ENCODE peak calls at places on chromosomes 1 and 21, in ten cellular contexts. One of them, this sample, is unnamed.

GRCh38 chr1:244954358-244954757 is 90.0 kb upstream of the HNRNPU start:
- ATAC-seq in naive thymus-derived CD8-positive, alpha-beta T cell: no peak
- ATAC-seq in sciatic nerve: no peak
- ATAC-seq in lower lobe of right lung: no peak
- ATAC-seq in pancreas: no peak
- ATAC-seq in Right ventricle myocardium inferior: peak; percentile 79
- ATAC-seq in RWPE2: no peak
- ATAC-seq in body of pancreas: no peak
- ATAC-seq in naive thymus-derived CD4-positive, alpha-beta T cell: no peak
- ATAC-seq in left lobe of liver: no peak
- ATAC-seq in this sample: no peak

GRCh38 chr1:201917362-201918033 is 28.8 kb downstream of the SHISA4 start:
- ATAC-seq in pancreas: peak; percentile 62
- ATAC-seq in Right ventricle myocardium inferior: peak; percentile 84
- ATAC-seq in body of pancreas: peak; percentile 49
- ATAC-seq in lower lobe of right lung: peak; percentile 24
- ATAC-seq in sciatic nerve: peak; percentile 83
- ATAC-seq in RWPE2: peak; percentile 63
- ATAC-seq in left lobe of liver: no peak
- ATAC-seq in naive thymus-derived CD4-positive, alpha-beta T cell: no peak
- ATAC-seq in naive thymus-derived CD8-positive, alpha-beta T cell: no peak
- ATAC-seq in this sample: peak; percentile 22

GRCh38 chr1:2561898-2562895 is 6.0 kb downstream of the TNFRSF14 start:
- ATAC-seq in naive thymus-derived CD4-positive, alpha-beta T cell: peak; percentile 60
- ATAC-seq in left lobe of liver: peak; percentile 33
- ATAC-seq in Right ventricle myocardium inferior: no peak
- ATAC-seq in body of pancreas: no peak
- ATAC-seq in sciatic nerve: no peak
- ATAC-seq in RWPE2: no peak
- ATAC-seq in naive thymus-derived CD8-positive, alpha-beta T cell: peak; percentile 61
- ATAC-seq in lower lobe of right lung: peak; percentile 18
- ATAC-seq in pancreas: no peak
- ATAC-seq in this sample: no peak

GRCh38 chr1:154193821-154194220 is 1.9 kb upstream of the TPM3 start:
- ATAC-seq in naive thymus-derived CD4-positive, alpha-beta T cell: no peak
- ATAC-seq in body of pancreas: peak; percentile 78
- ATAC-seq in Right ventricle myocardium inferior: no peak
- ATAC-seq in pancreas: peak; percentile 85
- ATAC-seq in naive thymus-derived CD8-positive, alpha-beta T cell: no peak
- ATAC-seq in RWPE2: peak; percentile 8
- ATAC-seq in lower lobe of right lung: no peak
- ATAC-seq in left lobe of liver: peak; percentile 74
- ATAC-seq in sciatic nerve: no peak
- ATAC-seq in this sample: peak; percentile 75

GRCh38 chr1:10794724-10795304 is 1.6 kb downstream of the CASZ1 start:
- ATAC-seq in naive thymus-derived CD8-positive, alpha-beta T cell: no peak
- ATAC-seq in RWPE2: peak; percentile 10
- ATAC-seq in Right ventricle myocardium inferior: peak; percentile 55
- ATAC-seq in sciatic nerve: no peak
- ATAC-seq in body of pancreas: no peak
- ATAC-seq in pancreas: peak; percentile 16
- ATAC-seq in naive thymus-derived CD4-positive, alpha-beta T cell: no peak
- ATAC-seq in left lobe of liver: peak; percentile 19
- ATAC-seq in lower lobe of right lung: peak; percentile 34
- ATAC-seq in this sample: no peak

GRCh38 chr1:150235436-150235851 is 468 bp downstream of the ANP32E start:
- ATAC-seq in left lobe of liver: peak; percentile 3
- ATAC-seq in pancreas: peak; percentile 7
- ATAC-seq in Right ventricle myocardium inferior: no peak
- ATAC-seq in naive thymus-derived CD4-positive, alpha-beta T cell: no peak
- ATAC-seq in lower lobe of right lung: no peak
- ATAC-seq in naive thymus-derived CD8-positive, alpha-beta T cell: no peak
- ATAC-seq in body of pancreas: no peak
- ATAC-seq in RWPE2: no peak
- ATAC-seq in sciatic nerve: peak; percentile 1
- ATAC-seq in this sample: peak; percentile 10

GRCh38 chr21:34807146-34807880 is 138.5 kb downstream of the CLIC6 start:
- ATAC-seq in RWPE2: peak; percentile 84
- ATAC-seq in body of pancreas: no peak
- ATAC-seq in naive thymus-derived CD8-positive, alpha-beta T cell: peak; percentile 77
- ATAC-seq in naive thymus-derived CD4-positive, alpha-beta T cell: peak; percentile 88
- ATAC-seq in lower lobe of right lung: peak; percentile 62
- ATAC-seq in pancreas: peak; percentile 35
- ATAC-seq in left lobe of liver: peak; percentile 22
- ATAC-seq in sciatic nerve: peak; percentile 29
- ATAC-seq in Right ventricle myocardium inferior: no peak
- ATAC-seq in this sample: peak; percentile 93

GRCh38 chr1:203632941-203633340 is 6.3 kb downstream of the ATP2B4 start:
- ATAC-seq in lower lobe of right lung: no peak
- ATAC-seq in RWPE2: no peak
- ATAC-seq in pancreas: no peak
- ATAC-seq in sciatic nerve: no peak
- ATAC-seq in body of pancreas: no peak
- ATAC-seq in naive thymus-derived CD8-positive, alpha-beta T cell: no peak
- ATAC-seq in Right ventricle myocardium inferior: no peak
- ATAC-seq in left lobe of liver: no peak
- ATAC-seq in naive thymus-derived CD4-positive, alpha-beta T cell: no peak
- ATAC-seq in this sample: no peak

GRCh38 chr1:89762431-89762800 is 58.4 kb upstream of the LRRC8D start:
- ATAC-seq in pancreas: peak; percentile 68
- ATAC-seq in sciatic nerve: peak; percentile 47
- ATAC-seq in naive thymus-derived CD4-positive, alpha-beta T cell: peak; percentile 4
- ATAC-seq in lower lobe of right lung: peak; percentile 37
- ATAC-seq in left lobe of liver: peak; percentile 51
- ATAC-seq in RWPE2: no peak
- ATAC-seq in body of pancreas: peak; percentile 45
- ATAC-seq in Right ventricle myocardium inferior: peak; percentile 1
- ATAC-seq in naive thymus-derived CD8-positive, alpha-beta T cell: no peak
- ATAC-seq in this sample: peak; percentile 24

GRCh38 chr1:59967780-59968179 is 41.2 kb upstream of the CYP2J2 start:
- ATAC-seq in pancreas: peak; percentile 39
- ATAC-seq in left lobe of liver: no peak
- ATAC-seq in Right ventricle myocardium inferior: no peak
- ATAC-seq in sciatic nerve: no peak
- ATAC-seq in naive thymus-derived CD8-positive, alpha-beta T cell: no peak
- ATAC-seq in RWPE2: no peak
- ATAC-seq in naive thymus-derived CD4-positive, alpha-beta T cell: no peak
- ATAC-seq in body of pancreas: no peak
- ATAC-seq in lower lobe of right lung: no peak
- ATAC-seq in this sample: no peak

GRCh38 chr1:172431721-172432192 is 11.3 kb downstream of the C1orf105 start:
- ATAC-seq in sciatic nerve: no peak
- ATAC-seq in lower lobe of right lung: peak; percentile 89
- ATAC-seq in RWPE2: peak; percentile 96
- ATAC-seq in pancreas: peak; percentile 93
- ATAC-seq in body of pancreas: peak; percentile 94
- ATAC-seq in naive thymus-derived CD4-positive, alpha-beta T cell: peak; percentile 45
- ATAC-seq in Right ventricle myocardium inferior: no peak
- ATAC-seq in naive thymus-derived CD8-positive, alpha-beta T cell: peak; percentile 54
- ATAC-seq in left lobe of liver: no peak
- ATAC-seq in this sample: peak; percentile 96

GRCh38 chr1:115436596-115436995 is 98.5 kb upstream of the NGF start:
- ATAC-seq in left lobe of liver: no peak
- ATAC-seq in Right ventricle myocardium inferior: no peak
- ATAC-seq in RWPE2: no peak
- ATAC-seq in pancreas: no peak
- ATAC-seq in sciatic nerve: no peak
- ATAC-seq in naive thymus-derived CD8-positive, alpha-beta T cell: no peak
- ATAC-seq in body of pancreas: no peak
- ATAC-seq in naive thymus-derived CD4-positive, alpha-beta T cell: no peak
- ATAC-seq in lower lobe of right lung: no peak
- ATAC-seq in this sample: no peak

GRCh38 chr1:155698382-155699038 is 9.6 kb downstream of the DAP3 start:
- ATAC-seq in RWPE2: peak; percentile 44
- ATAC-seq in sciatic nerve: peak; percentile 55
- ATAC-seq in left lobe of liver: peak; percentile 81
- ATAC-seq in naive thymus-derived CD8-positive, alpha-beta T cell: no peak
- ATAC-seq in lower lobe of right lung: no peak
- ATAC-seq in Right ventricle myocardium inferior: no peak
- ATAC-seq in body of pancreas: no peak
- ATAC-seq in naive thymus-derived CD4-positive, alpha-beta T cell: no peak
- ATAC-seq in pancreas: no peak
- ATAC-seq in this sample: no peak

GRCh38 chr21:25567472-25567871 is 39.8 kb downstream of the MRPL39 start:
- ATAC-seq in left lobe of liver: no peak
- ATAC-seq in lower lobe of right lung: no peak
- ATAC-seq in Right ventricle myocardium inferior: no peak
- ATAC-seq in body of pancreas: no peak
- ATAC-seq in sciatic nerve: no peak
- ATAC-seq in pancreas: no peak
- ATAC-seq in naive thymus-derived CD4-positive, alpha-beta T cell: no peak
- ATAC-seq in RWPE2: no peak
- ATAC-seq in naive thymus-derived CD8-positive, alpha-beta T cell: no peak
- ATAC-seq in this sample: peak; percentile 22

GRCh38 chr1:3627515-3628253 is 2.9 kb downstream of the TPRG1L start:
- ATAC-seq in sciatic nerve: no peak
- ATAC-seq in naive thymus-derived CD4-positive, alpha-beta T cell: no peak
- ATAC-seq in lower lobe of right lung: no peak
- ATAC-seq in naive thymus-derived CD8-positive, alpha-beta T cell: no peak
- ATAC-seq in pancreas: no peak
- ATAC-seq in body of pancreas: no peak
- ATAC-seq in Right ventricle myocardium inferior: no peak
- ATAC-seq in RWPE2: no peak
- ATAC-seq in left lobe of liver: no peak
- ATAC-seq in this sample: no peak

GRCh38 chr1:172775598-172776570 is 117.0 kb downstream of the FASLG start:
- ATAC-seq in RWPE2: peak; percentile 49
- ATAC-seq in naive thymus-derived CD4-positive, alpha-beta T cell: no peak
- ATAC-seq in naive thymus-derived CD8-positive, alpha-beta T cell: no peak
- ATAC-seq in sciatic nerve: no peak
- ATAC-seq in left lobe of liver: no peak
- ATAC-seq in body of pancreas: no peak
- ATAC-seq in lower lobe of right lung: peak; percentile 52
- ATAC-seq in Right ventricle myocardium inferior: peak; percentile 46
- ATAC-seq in pancreas: no peak
- ATAC-seq in this sample: no peak

GRCh38 chr1:106889054-106889453 is 167.4 kb upstream of the PRMT6 start:
- ATAC-seq in lower lobe of right lung: no peak
- ATAC-seq in RWPE2: no peak
- ATAC-seq in Right ventricle myocardium inferior: no peak
- ATAC-seq in naive thymus-derived CD8-positive, alpha-beta T cell: no peak
- ATAC-seq in sciatic nerve: no peak
- ATAC-seq in body of pancreas: no peak
- ATAC-seq in pancreas: no peak
- ATAC-seq in left lobe of liver: no peak
- ATAC-seq in naive thymus-derived CD4-positive, alpha-beta T cell: no peak
- ATAC-seq in this sample: no peak

GRCh38 chr1:27868556-27868931 is 3.8 kb upstream of the THEMIS2 start:
- ATAC-seq in pancreas: no peak
- ATAC-seq in left lobe of liver: no peak
- ATAC-seq in body of pancreas: no peak
- ATAC-seq in RWPE2: no peak
- ATAC-seq in naive thymus-derived CD8-positive, alpha-beta T cell: no peak
- ATAC-seq in naive thymus-derived CD4-positive, alpha-beta T cell: no peak
- ATAC-seq in lower lobe of right lung: no peak
- ATAC-seq in Right ventricle myocardium inferior: no peak
- ATAC-seq in sciatic nerve: no peak
- ATAC-seq in this sample: no peak

GRCh38 chr1:168466703-168467081 is 77.1 kb downstream of the XCL2 start:
- ATAC-seq in naive thymus-derived CD8-positive, alpha-beta T cell: no peak
- ATAC-seq in left lobe of liver: peak; percentile 36
- ATAC-seq in RWPE2: no peak
- ATAC-seq in naive thymus-derived CD4-positive, alpha-beta T cell: peak; percentile 58
- ATAC-seq in body of pancreas: no peak
- ATAC-seq in lower lobe of right lung: no peak
- ATAC-seq in sciatic nerve: peak; percentile 55
- ATAC-seq in Right ventricle myocardium inferior: no peak
- ATAC-seq in pancreas: no peak
- ATAC-seq in this sample: no peak

GRCh38 chr1:185487943-185488342 is 170.9 kb upstream of the IVNS1ABP start:
- ATAC-seq in naive thymus-derived CD4-positive, alpha-beta T cell: no peak
- ATAC-seq in RWPE2: no peak
- ATAC-seq in pancreas: no peak
- ATAC-seq in body of pancreas: no peak
- ATAC-seq in naive thymus-derived CD8-positive, alpha-beta T cell: no peak
- ATAC-seq in left lobe of liver: no peak
- ATAC-seq in sciatic nerve: no peak
- ATAC-seq in Right ventricle myocardium inferior: peak; percentile 64
- ATAC-seq in lower lobe of right lung: no peak
- ATAC-seq in this sample: no peak

GRCh38 chr1:85202092-85202863 is 1.5 kb upstream of the SYDE2 start:
- ATAC-seq in naive thymus-derived CD8-positive, alpha-beta T cell: no peak
- ATAC-seq in RWPE2: peak; percentile 3
- ATAC-seq in naive thymus-derived CD4-positive, alpha-beta T cell: no peak
- ATAC-seq in sciatic nerve: no peak
- ATAC-seq in lower lobe of right lung: peak; percentile 7
- ATAC-seq in left lobe of liver: peak; percentile 16
- ATAC-seq in body of pancreas: peak; percentile 34
- ATAC-seq in Right ventricle myocardium inferior: no peak
- ATAC-seq in pancreas: peak; percentile 18
- ATAC-seq in this sample: peak; percentile 64